ENCODE peak calls at places on chromosomes 7 and 10, in five cellular contexts. U is adrenal gland; T is CD4-positive, alpha-beta memory T cell; P is body of pancreas; Y is mesendoderm. L is an unnamed sample.

GRCh38 chr10:95444792-95445191 is 116.4 kb downstream of the SORBS1 start:
- DNase-seq in U (no peak), T (no peak), P (no peak), Y (no peak), L (no peak)

GRCh38 chr7:20331231-20331880 is 656 bp downstream of the ITGB8 start:
- DNase-seq in U (peak), T (peak), P (peak), Y (peak), L (peak)

GRCh38 chr7:84633-85020 is 107.7 kb upstream of the FAM20C start:
- DNase-seq in U (no peak), T (no peak), P (no peak), Y (no peak), L (no peak)

GRCh38 chr10:73338801-73339368 is 19.8 kb downstream of the CFAP70 start:
- DNase-seq in U (no peak), T (no peak), P (no peak), Y (no peak), L (no peak)

GRCh38 chr10:28564905-28565304 is 32.0 kb downstream of the WAC start:
- DNase-seq in U (no peak), T (no peak), P (no peak), Y (no peak), L (no peak)

GRCh38 chr10:120480065-120480600 is 23.1 kb downstream of the PLPP4 start:
- DNase-seq in U (no peak), T (no peak), P (no peak), Y (peak), L (no peak)

GRCh38 chr10:101939273-101939635 is 95.7 kb upstream of the KCNIP2 start:
- DNase-seq in U (peak), T (no peak), P (no peak), Y (no peak), L (no peak)

GRCh38 chr7:30996261-30996660 is 32.5 kb downstream of the GHRHR start:
- DNase-seq in U (peak), T (no peak), P (no peak), Y (peak), L (peak)

GRCh38 chr7:156780724-156781455 is 112.1 kb downstream of the LMBR1 start:
- DNase-seq in U (no peak), T (no peak), P (no peak), Y (peak), L (no peak)

GRCh38 chr10:116111483-116112095 is 161.4 kb downstream of the GFRA1 start:
- DNase-seq in U (no peak), T (no peak), P (no peak), Y (no peak), L (no peak)

GRCh38 chr7:155951554-155952158 is 139.4 kb upstream of the SHH start:
- DNase-seq in U (peak), T (no peak), P (peak), Y (peak), L (no peak)

GRCh38 chr10:101014230-101014884 is 14.7 kb downstream of the LZTS2 start:
- DNase-seq in U (peak), T (peak), P (peak), Y (peak), L (peak)

GRCh38 chr10:71696635-71697326 is 22.8 kb downstream of the C10orf105 start:
- DNase-seq in U (peak), T (peak), P (peak), Y (peak), L (peak)

GRCh38 chr7:116290740-116291139 is 80.4 kb downstream of the TES start:
- DNase-seq in U (no peak), T (no peak), P (no peak), Y (peak), L (no peak)

GRCh38 chr7:32150039-32150438 is 79.8 kb upstream of the PDE1C start:
- DNase-seq in U (no peak), T (no peak), P (no peak), Y (no peak), L (no peak)

GRCh38 chr10:79318369-79318768 is 28.9 kb upstream of the PPIF start:
- DNase-seq in U (no peak), T (no peak), P (no peak), Y (no peak), L (peak)

GRCh38 chr10:21989453-21990154 is 13.9 kb downstream of the DNAJC1 start:
- DNase-seq in U (peak), T (peak), P (peak), Y (peak), L (no peak)

GRCh38 chr10:69464401-69464800 is 13.1 kb downstream of the TSPAN15 start:
- DNase-seq in U (no peak), T (no peak), P (no peak), Y (no peak), L (peak)
- H3K27ac ChIP-seq in U (no peak), T (peak), P (peak), Y (no peak), L (no peak)

GRCh38 chr7:47758546-47758945 is 176.6 kb upstream of the TNS3 start:
- DNase-seq in U (peak), T (no peak), P (no peak), Y (no peak), L (no peak)

GRCh38 chr7:47755248-47755647 is 173.3 kb upstream of the TNS3 start:
- DNase-seq in U (no peak), T (no peak), P (no peak), Y (no peak), L (no peak)

GRCh38 chr7:47762207-47762606 is 180.3 kb upstream of the TNS3 start:
- DNase-seq in U (no peak), T (no peak), P (no peak), Y (no peak), L (no peak)

GRCh38 chr7:47759056-47759706 is 177.3 kb upstream of the TNS3 start:
- DNase-seq in U (no peak), T (no peak), P (no peak), Y (no peak), L (no peak)

DNA sequence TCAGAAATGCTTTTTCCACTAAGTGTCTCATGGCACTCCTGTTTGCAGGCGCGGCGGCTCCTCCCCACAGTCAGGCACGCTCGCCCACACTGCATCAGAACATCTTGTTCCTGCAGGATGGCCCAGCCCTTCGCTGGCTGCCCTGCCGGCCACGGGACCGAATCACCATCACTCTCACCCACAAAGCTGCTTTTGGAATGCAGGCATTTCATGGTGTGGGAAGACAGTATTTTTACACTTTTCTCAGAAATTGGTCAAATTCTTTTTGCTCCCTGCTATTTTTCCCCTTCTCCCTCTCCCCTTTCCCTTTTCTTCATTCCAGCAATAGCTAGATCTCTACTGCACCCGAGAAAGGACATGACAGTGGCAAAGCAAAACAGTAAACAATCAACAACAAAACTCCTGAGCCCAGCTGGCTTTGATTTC is 176.0 kb upstream of the TNS3 start:
- DNase-seq in U (peak), T (no peak), P (peak), Y (no peak), L (peak)
- H3K27ac ChIP-seq in U (no peak), T (no peak), P (no peak), Y (no peak), L (peak)

DNA sequence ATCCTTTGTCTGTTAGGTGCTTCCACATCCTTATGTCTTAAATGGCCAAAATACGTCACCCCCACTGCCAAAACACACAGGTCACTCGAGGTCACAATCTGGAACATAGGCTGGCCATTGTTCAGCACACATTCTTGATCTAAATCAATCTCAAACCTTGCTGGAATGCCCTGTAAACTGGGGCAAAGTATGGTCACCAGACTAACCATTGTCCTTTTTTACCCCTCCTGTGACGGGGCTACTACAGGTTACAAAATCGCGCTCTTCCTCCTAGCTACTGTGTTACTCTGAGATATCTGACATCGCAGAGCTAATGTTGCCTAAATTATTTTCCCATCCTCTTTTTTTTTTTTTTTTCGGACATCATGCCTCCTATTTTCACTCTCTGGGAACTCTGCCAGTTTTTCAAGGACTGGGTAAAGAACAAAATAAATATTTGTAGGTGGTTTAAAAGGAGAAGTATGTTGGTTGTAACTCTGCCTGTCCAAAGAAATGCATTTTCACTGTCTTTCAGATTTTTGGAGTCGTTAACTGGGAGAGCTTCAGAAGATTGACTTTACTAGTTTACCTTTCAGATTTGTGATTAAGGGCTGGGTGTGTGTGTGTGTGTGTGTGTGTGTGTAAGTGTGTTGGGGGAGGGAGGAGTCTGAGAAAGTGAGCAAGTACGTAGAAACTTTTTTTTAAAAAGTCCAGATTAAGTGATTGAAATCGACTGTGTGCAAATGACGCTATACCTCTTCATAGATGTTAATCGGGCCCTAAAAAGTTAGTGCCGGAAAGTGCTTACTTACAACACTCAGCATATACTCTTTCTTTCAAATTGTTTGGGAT is 942 bp upstream of the KIAA1217 start:
- DNase-seq in U (peak), T (no peak), P (peak), Y (peak), L (no peak)
- H3K27ac ChIP-seq in U (peak), T (no peak), P (peak), Y (no peak), L (peak)

DNA sequence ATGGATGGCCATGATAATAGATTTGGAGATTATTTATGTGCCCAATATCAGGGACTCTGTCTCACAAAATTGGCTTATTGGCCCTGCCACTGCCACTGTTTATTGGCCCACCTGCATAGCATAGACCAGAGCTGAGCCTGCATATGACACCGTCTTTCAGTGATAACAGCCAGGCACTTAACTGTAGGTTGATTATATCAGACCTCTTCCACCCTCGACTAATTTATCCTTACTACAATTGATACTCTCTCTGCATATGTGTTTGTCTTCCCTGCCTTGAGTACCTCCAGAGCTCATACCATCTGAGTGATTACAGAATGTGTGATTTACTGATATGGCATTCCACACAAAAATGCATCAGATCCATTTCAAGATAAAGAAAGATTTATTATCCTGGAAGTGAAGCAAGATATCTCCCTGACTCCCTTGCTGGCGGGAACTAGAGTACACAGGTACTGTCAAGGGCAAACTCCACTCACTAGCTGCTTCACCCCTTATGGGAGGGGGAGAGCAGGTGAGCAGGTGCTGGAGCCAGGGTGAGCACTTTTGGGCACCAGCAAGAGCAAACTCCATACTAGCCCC is 13.1 kb upstream of the SAMD9L start:
- DNase-seq in U (no peak), T (no peak), P (no peak), Y (no peak), L (no peak)
- H3K27ac ChIP-seq in U (no peak), T (no peak), P (no peak), Y (no peak), L (no peak)

GRCh38 chr7:99372275-99373085 is 2.0 kb upstream of the ARPC1B start:
- DNase-seq in U (no peak), T (no peak), P (peak), Y (no peak), L (no peak)
- H3K27ac ChIP-seq in U (no peak), T (no peak), P (peak), Y (no peak), L (no peak)

GRCh38 chr10:128024426-128024825 is 101.8 kb downstream of the MKI67 start:
- DNase-seq in U (no peak), T (no peak), P (no peak), Y (no peak), L (no peak)
- H3K27ac ChIP-seq in U (no peak), T (no peak), P (no peak), Y (no peak), L (no peak)

L was measured in aorta.